ENCODE peak calls at places on chromosomes 3 and 15, in four cellular contexts. One of them, this sample, is unnamed.

GRCh38 chr15:59268980-59269472 is 62.4 kb downstream of the LDHAL6B start:
- DNase-seq in fibroblast of lung: no peak
- DNase-seq in mesendoderm: no peak
- DNase-seq in neural progenitor cell: no peak
- DNase-seq in this sample: no peak

GRCh38 chr15:51493892-51494291 is 128.7 kb downstream of the DMXL2 start:
- DNase-seq in fibroblast of lung: peak
- DNase-seq in mesendoderm: no peak
- DNase-seq in neural progenitor cell: no peak
- DNase-seq in this sample: no peak

GRCh38 chr3:106683931-106684330 is 693.3 kb upstream of the CCDC54 start:
- DNase-seq in fibroblast of lung: no peak
- DNase-seq in mesendoderm: no peak
- DNase-seq in neural progenitor cell: no peak
- DNase-seq in this sample: no peak

GRCh38 chr15:63997715-63998442 is 48.4 kb downstream of the DAPK2 start:
- DNase-seq in fibroblast of lung: no peak
- DNase-seq in mesendoderm: no peak
- DNase-seq in neural progenitor cell: no peak
- DNase-seq in this sample: no peak

GRCh38 chr15:68678746-68679145 is 100.0 kb downstream of the CORO2B start:
- DNase-seq in fibroblast of lung: no peak
- DNase-seq in mesendoderm: no peak
- DNase-seq in neural progenitor cell: no peak
- DNase-seq in this sample: peak

GRCh38 chr15:67512140-67512539 is 8.8 kb upstream of the C15orf61 start:
- DNase-seq in fibroblast of lung: no peak
- DNase-seq in mesendoderm: no peak
- DNase-seq in neural progenitor cell: no peak
- DNase-seq in this sample: peak

GRCh38 chr3:99999541-99999940 is 114.8 kb downstream of the FILIP1L start:
- DNase-seq in fibroblast of lung: peak
- DNase-seq in mesendoderm: no peak
- DNase-seq in neural progenitor cell: no peak
- DNase-seq in this sample: no peak

GRCh38 chr3:148330486-148330885 is 367.2 kb upstream of the AGTR1 start:
- DNase-seq in fibroblast of lung: no peak
- DNase-seq in mesendoderm: peak
- DNase-seq in neural progenitor cell: no peak
- DNase-seq in this sample: peak

GRCh38 chr3:119649764-119650163 is 10.6 kb downstream of the POPDC2 start:
- DNase-seq in fibroblast of lung: peak
- DNase-seq in mesendoderm: no peak
- DNase-seq in neural progenitor cell: no peak
- DNase-seq in this sample: no peak

GRCh38 chr15:74789171-74789627 is 7.3 kb downstream of the CSK start:
- DNase-seq in fibroblast of lung: no peak
- DNase-seq in mesendoderm: no peak
- DNase-seq in neural progenitor cell: no peak
- DNase-seq in this sample: peak

GRCh38 chr3:30743086-30743619 is 136.8 kb downstream of the TGFBR2 start:
- DNase-seq in fibroblast of lung: no peak
- DNase-seq in mesendoderm: no peak
- DNase-seq in neural progenitor cell: no peak
- DNase-seq in this sample: no peak

GRCh38 chr3:34646911-34647465 is 848.6 kb downstream of the PDCD6IP start:
- DNase-seq in fibroblast of lung: no peak
- DNase-seq in mesendoderm: peak
- DNase-seq in neural progenitor cell: no peak
- DNase-seq in this sample: no peak

GRCh38 chr3:14518432-14518802 is 21.7 kb downstream of the GRIP2 start:
- DNase-seq in fibroblast of lung: no peak
- DNase-seq in mesendoderm: no peak
- DNase-seq in neural progenitor cell: no peak
- DNase-seq in this sample: no peak

GRCh38 chr15:75452968-75453702 is 1.6 kb upstream of the SIN3A start:
- DNase-seq in fibroblast of lung: peak
- DNase-seq in mesendoderm: peak
- DNase-seq in neural progenitor cell: peak
- DNase-seq in this sample: peak

GRCh38 chr3:12875857-12876451 is 34.6 kb upstream of the RPL32 start:
- DNase-seq in fibroblast of lung: peak
- DNase-seq in mesendoderm: peak
- DNase-seq in neural progenitor cell: peak
- DNase-seq in this sample: no peak

GRCh38 chr3:159266779-159267178 is 464.9 kb downstream of the MFSD1 start:
- DNase-seq in fibroblast of lung: peak
- DNase-seq in mesendoderm: peak
- DNase-seq in neural progenitor cell: peak
- DNase-seq in this sample: peak

GRCh38 chr3:174938102-174938501 is 79.0 kb downstream of the NAALADL2 start:
- DNase-seq in fibroblast of lung: no peak
- DNase-seq in mesendoderm: no peak
- DNase-seq in neural progenitor cell: no peak
- DNase-seq in this sample: no peak

GRCh38 chr3:105806361-105806760 is 62.5 kb downstream of the CBLB start:
- DNase-seq in fibroblast of lung: peak
- DNase-seq in mesendoderm: no peak
- DNase-seq in neural progenitor cell: no peak
- DNase-seq in this sample: peak

GRCh38 chr3:157649511-157649910 is 146.3 kb upstream of the VEPH1 start:
- DNase-seq in fibroblast of lung: no peak
- DNase-seq in mesendoderm: no peak
- DNase-seq in neural progenitor cell: no peak
- DNase-seq in this sample: no peak

GRCh38 chr3:10600159-10601125 is 95.1 kb upstream of the ATP2B2 start:
- DNase-seq in fibroblast of lung: no peak
- DNase-seq in mesendoderm: no peak
- DNase-seq in neural progenitor cell: peak
- DNase-seq in this sample: no peak

GRCh38 chr15:75659928-75660645 is 12.4 kb downstream of the SNX33 start:
- DNase-seq in fibroblast of lung: no peak
- DNase-seq in mesendoderm: no peak
- DNase-seq in neural progenitor cell: no peak
- DNase-seq in this sample: no peak

GRCh38 chr3:90241481-90241880 is 1134.1 kb downstream of the EPHA3 start:
- DNase-seq in fibroblast of lung: no peak
- DNase-seq in mesendoderm: no peak
- DNase-seq in neural progenitor cell: no peak
- DNase-seq in this sample: no peak

GRCh38 chr3:119790369-119790768 is 8.5 kb downstream of the NR1I2 start:
- DNase-seq in fibroblast of lung: no peak
- DNase-seq in mesendoderm: no peak
- DNase-seq in neural progenitor cell: no peak
- DNase-seq in this sample: no peak

GRCh38 chr15:65212097-65212496 is 824 bp upstream of the CILP start:
- DNase-seq in fibroblast of lung: no peak
- DNase-seq in mesendoderm: peak
- DNase-seq in neural progenitor cell: peak
- DNase-seq in this sample: peak

GRCh38 chr15:69417581-69417980 is 3.4 kb downstream of the KIF23 start:
- DNase-seq in fibroblast of lung: no peak
- DNase-seq in mesendoderm: no peak
- DNase-seq in neural progenitor cell: no peak
- DNase-seq in this sample: no peak

GRCh38 chr15:94972314-94972713 is 741.0 kb downstream of the MCTP2 start:
- DNase-seq in fibroblast of lung: no peak
- DNase-seq in mesendoderm: peak
- DNase-seq in neural progenitor cell: peak
- DNase-seq in this sample: no peak

GRCh38 chr3:174495928-174496327 is 363.2 kb upstream of the NAALADL2 start:
- DNase-seq in fibroblast of lung: peak
- DNase-seq in mesendoderm: no peak
- DNase-seq in neural progenitor cell: no peak
- DNase-seq in this sample: no peak

GRCh38 chr3:107431048-107431297 is 53.7 kb downstream of the CCDC54 start:
- DNase-seq in fibroblast of lung: peak
- DNase-seq in mesendoderm: no peak
- DNase-seq in neural progenitor cell: no peak
- DNase-seq in this sample: no peak

GRCh38 chr3:59469948-59470723 is 420.3 kb upstream of the CFAP20DC start:
- DNase-seq in fibroblast of lung: peak
- DNase-seq in mesendoderm: no peak
- DNase-seq in neural progenitor cell: no peak
- DNase-seq in this sample: no peak

GRCh38 chr3:108131105-108131794 is 40.4 kb upstream of the CD47 start:
- DNase-seq in fibroblast of lung: peak
- DNase-seq in mesendoderm: no peak
- DNase-seq in neural progenitor cell: no peak
- DNase-seq in this sample: no peak

GRCh38 chr3:175247629-175248028 is 388.5 kb downstream of the NAALADL2 start:
- DNase-seq in fibroblast of lung: no peak
- DNase-seq in mesendoderm: no peak
- DNase-seq in neural progenitor cell: no peak
- DNase-seq in this sample: no peak

GRCh38 chr3:102031834-102032233 is 182.5 kb downstream of the NFKBIZ start:
- DNase-seq in fibroblast of lung: no peak
- DNase-seq in mesendoderm: no peak
- DNase-seq in neural progenitor cell: no peak
- DNase-seq in this sample: no peak
- H3K9ac ChIP-seq in fibroblast of lung: no peak
- H3K9ac ChIP-seq in mesendoderm: no peak
- H3K9ac ChIP-seq in neural progenitor cell: no peak
- H3K9ac ChIP-seq in this sample: no peak

GRCh38 chr3:192408007-192408655 is 319.2 kb downstream of the FGF12 start:
- DNase-seq in fibroblast of lung: peak
- DNase-seq in mesendoderm: peak
- DNase-seq in neural progenitor cell: peak
- DNase-seq in this sample: no peak
- H3K4me3 ChIP-seq in fibroblast of lung: no peak
- H3K4me3 ChIP-seq in mesendoderm: peak
- H3K4me3 ChIP-seq in neural progenitor cell: peak
- H3K4me3 ChIP-seq in this sample: no peak

DNA sequence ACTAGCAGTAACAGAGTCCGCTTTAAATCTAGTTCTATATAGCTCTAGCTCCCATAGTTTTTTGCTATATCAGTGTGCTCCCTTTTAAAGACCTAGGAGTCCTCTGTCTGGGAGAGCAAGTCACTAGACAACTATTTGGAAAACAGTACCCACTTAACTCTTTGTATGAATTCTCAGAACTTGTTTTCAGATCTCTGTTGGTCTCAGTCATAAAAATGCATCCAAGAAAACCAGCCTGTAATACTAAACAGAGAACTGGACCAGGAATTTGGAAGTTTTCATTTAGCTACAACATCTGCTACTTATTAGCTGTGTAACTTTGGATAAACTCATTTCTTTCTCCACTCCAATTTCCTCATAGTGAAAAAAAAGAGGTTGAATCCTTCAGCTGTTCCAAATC is 56.9 kb upstream of the C3orf49 start:
- DNase-seq in fibroblast of lung: peak
- DNase-seq in mesendoderm: no peak
- DNase-seq in neural progenitor cell: no peak
- DNase-seq in this sample: no peak
- H3K9ac ChIP-seq in fibroblast of lung: no peak
- H3K9ac ChIP-seq in mesendoderm: no peak
- H3K9ac ChIP-seq in neural progenitor cell: no peak
- H3K9ac ChIP-seq in this sample: no peak

GRCh38 chr3:112512320-112512719 is 13.0 kb upstream of the BTLA start:
- DNase-seq in fibroblast of lung: no peak
- DNase-seq in mesendoderm: peak
- DNase-seq in neural progenitor cell: peak
- DNase-seq in this sample: no peak
- H3K4me3 ChIP-seq in fibroblast of lung: no peak
- H3K4me3 ChIP-seq in mesendoderm: no peak
- H3K4me3 ChIP-seq in neural progenitor cell: no peak
- H3K4me3 ChIP-seq in this sample: no peak

GRCh38 chr3:9180764-9181117 is 68.7 kb downstream of the SRGAP3 start:
- DNase-seq in fibroblast of lung: no peak
- DNase-seq in mesendoderm: no peak
- DNase-seq in neural progenitor cell: no peak
- DNase-seq in this sample: no peak
- H3K9ac ChIP-seq in fibroblast of lung: no peak
- H3K9ac ChIP-seq in mesendoderm: no peak
- H3K9ac ChIP-seq in neural progenitor cell: no peak
- H3K9ac ChIP-seq in this sample: no peak

GRCh38 chr3:185151959-185152432 is 864 bp downstream of the C3orf70 start:
- DNase-seq in fibroblast of lung: peak
- DNase-seq in mesendoderm: no peak
- DNase-seq in neural progenitor cell: no peak
- DNase-seq in this sample: no peak

GRCh38 chr3:185152433-185153169 is at the start of gene C3orf70:
- DNase-seq in fibroblast of lung: peak
- DNase-seq in mesendoderm: peak
- DNase-seq in neural progenitor cell: peak
- DNase-seq in this sample: no peak

GRCh38 chr3:185149591-185149990 is 3.3 kb downstream of the C3orf70 start:
- DNase-seq in fibroblast of lung: no peak
- DNase-seq in mesendoderm: no peak
- DNase-seq in neural progenitor cell: no peak
- DNase-seq in this sample: no peak

GRCh38 chr3:185150561-185150960 is 2.3 kb downstream of the C3orf70 start:
- DNase-seq in fibroblast of lung: no peak
- DNase-seq in mesendoderm: no peak
- DNase-seq in neural progenitor cell: no peak
- DNase-seq in this sample: no peak

DNA sequence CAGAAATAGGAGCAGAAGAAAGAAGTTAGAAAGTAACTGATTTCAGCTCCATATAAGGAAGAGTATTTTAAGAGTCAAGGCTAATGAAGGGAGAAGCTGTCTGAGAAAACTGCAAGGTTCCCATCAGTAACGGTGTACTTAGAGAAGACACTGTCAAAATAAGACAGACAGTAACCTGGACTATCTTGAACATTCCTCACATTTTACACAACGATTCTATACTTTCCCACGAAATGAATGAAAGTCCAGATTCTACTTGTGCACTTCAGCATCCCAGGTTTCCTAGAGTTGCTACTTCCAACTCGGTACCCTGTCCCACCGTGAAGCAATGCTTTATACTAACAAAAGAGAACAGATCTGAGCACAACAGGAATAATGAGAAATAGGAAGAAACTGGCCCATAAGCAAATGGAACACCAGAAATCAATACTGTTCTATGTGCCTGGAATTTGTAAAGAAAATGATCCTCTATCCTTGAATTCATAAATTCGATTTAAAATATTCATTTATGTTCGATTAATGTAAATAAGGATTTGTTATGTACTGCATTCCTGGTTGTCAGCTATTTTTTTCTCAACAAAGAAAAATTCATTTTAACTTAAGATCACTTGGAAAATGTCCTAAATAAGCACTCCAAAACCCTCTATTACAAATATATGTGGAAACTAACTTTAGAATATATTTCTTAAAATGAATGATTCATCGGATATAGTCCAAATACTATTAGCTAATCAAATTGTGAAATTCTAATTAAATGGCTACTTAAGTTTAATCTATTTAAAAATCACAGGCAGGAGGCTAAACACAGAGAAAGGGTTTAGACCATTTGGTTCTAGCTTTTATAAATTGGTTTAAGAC is 1.5 kb downstream of the C3orf70 start:
- DNase-seq in fibroblast of lung: peak
- DNase-seq in mesendoderm: no peak
- DNase-seq in neural progenitor cell: no peak
- DNase-seq in this sample: no peak
- H3K4me3 ChIP-seq in fibroblast of lung: no peak
- H3K4me3 ChIP-seq in mesendoderm: no peak
- H3K4me3 ChIP-seq in neural progenitor cell: peak
- H3K4me3 ChIP-seq in this sample: no peak

This sample was measured in Karpas-422.